ENCODE peak calls at places on chromosomes 2 and 18, in six cellular contexts. I is A549, T is A673, Y is GM20000, V is type B pancreatic cell, Z is fibroblast of lung. S is an unnamed sample.

GRCh38 chr18:31610841-31611240 is 19.2 kb downstream of the TTR start:
- DNase-seq in I (no peak), T (no peak), Y (no peak), V (no peak), Z (no peak), S (peak)

GRCh38 chr2:204274991-204275390 is 270.3 kb upstream of the PARD3B start:
- DNase-seq in I (no peak), T (no peak), Y (no peak), V (no peak), Z (no peak), S (no peak)

GRCh38 chr2:56133931-56134629 is 49.7 kb upstream of the CCDC85A start:
- DNase-seq in I (no peak), T (no peak), Y (no peak), V (no peak), Z (no peak), S (no peak)

GRCh38 chr2:101341421-101341820 is 32.9 kb upstream of the RNF149 start:
- DNase-seq in I (no peak), T (peak), Y (no peak), V (no peak), Z (no peak), S (no peak)

GRCh38 chr2:65357959-65358294 is 74.5 kb downstream of the SPRED2 start:
- DNase-seq in I (no peak), T (no peak), Y (peak), V (no peak), Z (no peak), S (no peak)

GRCh38 chr2:85902496-85902895 is 13.7 kb upstream of the ST3GAL5 start:
- DNase-seq in I (no peak), T (no peak), Y (no peak), V (no peak), Z (peak), S (no peak)

GRCh38 chr2:52036036-52036435 is 1004.1 kb upstream of the NRXN1 start:
- DNase-seq in I (no peak), T (no peak), Y (no peak), V (no peak), Z (no peak), S (no peak)

GRCh38 chr2:202377308-202377736 is 1.2 kb downstream of the BMPR2 start:
- DNase-seq in I (no peak), T (peak), Y (peak), V (no peak), Z (peak), S (peak)

GRCh38 chr18:25253779-25254178 is 98.2 kb downstream of the ZNF521 start:
- DNase-seq in I (no peak), T (no peak), Y (no peak), V (no peak), Z (no peak), S (no peak)

GRCh38 chr2:112154246-112155110 is 16.3 kb downstream of the FBLN7 start:
- DNase-seq in I (no peak), T (no peak), Y (no peak), V (no peak), Z (no peak), S (no peak)

GRCh38 chr2:150866431-150866830 is 379.0 kb upstream of the RND3 start:
- DNase-seq in I (no peak), T (no peak), Y (no peak), V (no peak), Z (peak), S (no peak)

GRCh38 chr2:98634406-98635092 is 26.2 kb downstream of the UNC50 start:
- DNase-seq in I (peak), T (peak), Y (no peak), V (no peak), Z (no peak), S (peak)

GRCh38 chr2:80102026-80102425 is 202.5 kb downstream of the LRRTM1 start:
- DNase-seq in I (no peak), T (no peak), Y (no peak), V (no peak), Z (peak), S (no peak)

GRCh38 chr2:233414273-233414654 is 60.0 kb downstream of the DGKD start:
- DNase-seq in I (no peak), T (no peak), Y (no peak), V (peak), Z (peak), S (no peak)

GRCh38 chr18:48813833-48814489 is 136.8 kb downstream of the SMAD7 start:
- DNase-seq in I (no peak), T (no peak), Y (no peak), V (peak), Z (no peak), S (peak)

GRCh38 chr2:230893881-230894781 is 29.4 kb downstream of the ITM2C start:
- DNase-seq in I (no peak), T (no peak), Y (peak), V (no peak), Z (no peak), S (no peak)

GRCh38 chr2:148965596-148966431 is 72.7 kb upstream of the LYPD6B start:
- DNase-seq in I (no peak), T (no peak), Y (no peak), V (no peak), Z (no peak), S (no peak)

GRCh38 chr18:58894937-58895336 is 30.3 kb downstream of the ZNF532 start:
- DNase-seq in I (no peak), T (no peak), Y (no peak), V (no peak), Z (no peak), S (no peak)

GRCh38 chr18:58896268-58896667 is 31.6 kb downstream of the ZNF532 start:
- DNase-seq in I (no peak), T (no peak), Y (peak), V (no peak), Z (no peak), S (peak)

GRCh38 chr18:58893388-58894099 is 28.9 kb downstream of the ZNF532 start:
- DNase-seq in I (no peak), T (no peak), Y (no peak), V (no peak), Z (no peak), S (no peak)

GRCh38 chr18:58896734-58897508 is 32.2 kb downstream of the ZNF532 start:
- DNase-seq in I (no peak), T (no peak), Y (no peak), V (no peak), Z (no peak), S (no peak)

GRCh38 chr18:58895385-58895784 is 30.7 kb downstream of the ZNF532 start:
- DNase-seq in I (no peak), T (no peak), Y (no peak), V (no peak), Z (no peak), S (no peak)
- TF ChIP-seq CTCF in I (no peak), T (no peak), Y (no peak), V (no peak), Z (no peak), S (no peak)

GRCh38 chr2:160062283-160063005 is at the start of gene PLA2R1:
- DNase-seq in I (peak), T (peak), Y (no peak), V (peak), Z (peak), S (peak)
- TF ChIP-seq CTCF in I (no peak), T (no peak), Y (no peak), V (no peak), Z (no peak), S (no peak)

DNA sequence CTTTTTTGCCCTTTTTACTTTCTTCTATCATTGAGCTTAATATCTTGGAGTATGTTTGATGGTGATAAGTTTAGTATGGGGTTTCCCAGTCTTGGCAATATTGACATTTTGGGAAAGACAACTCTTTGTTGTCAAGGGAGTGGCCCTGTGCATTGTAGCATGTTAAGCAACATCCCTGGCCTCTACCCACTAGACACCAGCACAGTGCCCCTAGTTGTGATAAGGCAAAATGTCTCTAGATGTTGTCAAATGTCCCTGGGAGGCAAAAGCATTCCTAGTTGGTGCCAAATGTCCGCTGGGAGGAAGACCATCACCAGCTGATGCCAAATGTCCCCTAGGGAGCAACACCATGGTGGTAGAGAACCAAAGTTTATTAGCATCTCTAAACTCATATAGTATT is 28.2 kb downstream of the GULP1 start:
- DNase-seq in I (no peak), T (no peak), Y (no peak), V (no peak), Z (no peak), S (no peak)
- TF ChIP-seq CTCF in I (no peak), T (peak), Y (no peak), V (no peak), Z (no peak), S (no peak)

GRCh38 chr2:188497736-188498135 is 206.1 kb downstream of the GULP1 start:
- DNase-seq in I (no peak), T (no peak), Y (no peak), V (no peak), Z (no peak), S (no peak)
- TF ChIP-seq CTCF in I (no peak), T (no peak), Y (no peak), V (no peak), Z (no peak), S (no peak)

GRCh38 chr2:145591109-145591809 is 1071.3 kb upstream of the ZEB2 start:
- DNase-seq in I (no peak), T (no peak), Y (no peak), V (no peak), Z (no peak), S (no peak)

GRCh38 chr2:145593280-145593679 is 1073.4 kb upstream of the ZEB2 start:
- DNase-seq in I (no peak), T (no peak), Y (peak), V (no peak), Z (no peak), S (no peak)

GRCh38 chr2:145592362-145592761 is 1072.4 kb upstream of the ZEB2 start:
- DNase-seq in I (no peak), T (no peak), Y (no peak), V (no peak), Z (no peak), S (no peak)

GRCh38 chr2:145587922-145588321 is 1068.0 kb upstream of the ZEB2 start:
- DNase-seq in I (no peak), T (peak), Y (no peak), V (no peak), Z (no peak), S (no peak)
- TF ChIP-seq CTCF in I (no peak), T (no peak), Y (no peak), V (no peak), Z (no peak), S (no peak)

DNA sequence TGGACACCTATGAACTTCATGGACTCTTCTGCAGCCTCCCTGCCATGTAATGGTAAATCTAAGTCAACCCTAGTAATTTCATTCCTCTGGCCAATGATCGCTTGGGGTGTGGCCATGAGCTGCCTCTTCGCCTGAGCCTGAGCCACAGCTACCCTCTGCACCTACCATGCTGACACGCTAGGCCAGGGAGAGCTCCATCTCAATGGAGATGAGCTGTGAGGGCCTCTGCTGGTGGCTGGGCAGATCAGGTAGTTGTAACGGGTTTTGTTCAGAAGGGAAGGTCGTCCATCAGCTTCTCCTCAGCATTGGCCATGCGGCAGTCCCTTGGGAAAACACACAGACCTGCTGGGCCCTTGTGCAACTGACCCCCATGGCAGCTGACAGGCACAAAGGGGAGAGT is 24.4 kb downstream of the MPHOSPH10 start:
- DNase-seq in I (peak), T (no peak), Y (peak), V (no peak), Z (no peak), S (peak)
- TF ChIP-seq CTCF in I (no peak), T (peak), Y (peak), V (no peak), Z (no peak), S (no peak)

DNA sequence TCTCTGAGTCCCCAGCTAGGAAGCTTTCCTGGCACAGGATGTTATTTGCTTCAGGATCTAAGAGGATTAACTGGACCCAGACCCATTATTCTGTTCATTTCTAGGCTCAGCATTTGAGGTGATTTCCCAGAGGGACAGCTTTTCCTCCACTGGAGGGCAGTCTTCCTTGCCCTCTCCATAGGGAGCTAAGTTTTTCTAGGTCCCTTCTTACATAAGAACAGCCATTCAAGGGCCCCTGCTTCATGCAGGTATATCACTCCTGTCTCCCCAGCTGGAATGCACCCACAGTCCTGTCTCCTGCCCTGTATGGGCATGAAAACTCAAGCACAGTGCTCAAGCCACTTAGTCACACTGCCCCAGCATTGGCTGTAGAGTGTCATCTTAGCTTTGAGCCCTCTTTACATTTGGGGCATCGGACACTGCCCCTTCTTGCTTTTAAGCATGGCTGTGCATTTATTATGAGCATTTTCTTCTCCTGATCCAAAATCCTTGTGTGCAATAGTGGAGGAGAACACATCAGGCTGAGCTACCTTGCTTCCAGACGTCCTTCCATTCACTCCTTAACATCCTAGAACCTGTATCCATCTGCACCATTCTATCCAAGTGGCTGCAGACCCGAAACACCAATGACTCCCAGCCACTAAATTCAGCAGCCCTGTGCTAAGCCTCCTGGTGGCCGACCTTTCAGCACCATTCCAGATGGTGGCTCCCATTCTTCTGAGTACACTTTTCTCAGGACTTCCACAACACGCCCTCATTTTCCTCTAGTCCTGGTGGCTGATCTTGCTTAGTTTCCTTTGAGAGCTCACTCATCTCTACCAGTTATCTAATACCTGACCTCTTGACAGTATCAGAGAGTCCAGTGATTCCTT is 80.0 kb downstream of the COPS8 start:
- DNase-seq in I (no peak), T (peak), Y (no peak), V (no peak), Z (peak), S (no peak)
- TF ChIP-seq CTCF in I (peak), T (peak), Y (peak), V (peak), Z (peak), S (peak)

GRCh38 chr18:20971886-20972267 is 139.7 kb downstream of the ROCK1 start:
- DNase-seq in I (peak), T (peak), Y (peak), V (no peak), Z (peak), S (no peak)
- TF ChIP-seq CTCF in I (peak), T (peak), Y (peak), V (peak), Z (peak), S (peak)

DNA sequence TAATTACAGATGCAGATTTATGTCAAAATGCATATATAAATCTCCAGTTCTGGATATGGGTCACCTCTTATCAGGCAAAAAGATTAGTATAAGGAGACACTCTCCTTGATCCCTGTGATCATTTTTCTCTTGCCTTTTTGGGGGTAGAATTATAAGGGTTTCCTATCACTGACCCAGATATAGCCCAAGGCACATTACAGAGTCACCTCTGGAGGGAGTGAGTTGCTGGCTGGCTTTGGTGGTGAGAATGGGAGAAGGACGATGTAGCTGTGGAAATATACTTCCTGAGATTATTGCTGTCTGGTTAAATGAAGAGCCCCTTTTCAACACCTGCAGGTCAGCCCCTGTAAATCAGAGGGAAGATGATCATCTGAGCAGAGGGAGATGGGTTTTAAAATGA is 418.7 kb downstream of the MTX2 start:
- DNase-seq in I (no peak), T (no peak), Y (no peak), V (no peak), Z (no peak), S (no peak)
- TF ChIP-seq CTCF in I (no peak), T (no peak), Y (no peak), V (no peak), Z (no peak), S (no peak)

GRCh38 chr2:138713069-138713496 is 67.1 kb downstream of the NXPH2 start:
- DNase-seq in I (no peak), T (no peak), Y (no peak), V (no peak), Z (no peak), S (no peak)

GRCh38 chr2:138712212-138712979 is 67.8 kb downstream of the NXPH2 start:
- DNase-seq in I (no peak), T (no peak), Y (peak), V (no peak), Z (peak), S (no peak)

GRCh38 chr2:138718405-138718804 is 61.8 kb downstream of the NXPH2 start:
- DNase-seq in I (no peak), T (no peak), Y (no peak), V (no peak), Z (no peak), S (no peak)

GRCh38 chr2:138713509-138713908 is 66.7 kb downstream of the NXPH2 start:
- DNase-seq in I (no peak), T (no peak), Y (no peak), V (no peak), Z (no peak), S (no peak)

GRCh38 chr2:138716183-138716582 is 64.0 kb downstream of the NXPH2 start:
- DNase-seq in I (no peak), T (no peak), Y (peak), V (no peak), Z (no peak), S (no peak)
- TF ChIP-seq CTCF in I (peak), T (peak), Y (peak), V (no peak), Z (peak), S (no peak)